ENCODE peak calls at places on chromosome 20, in eight cellular contexts. One of them, this sample, is unnamed.

GRCh38 chr20:21509597-21510331 is 4.1 kb downstream of the NKX2-2 start:
- DNase-seq in mesendoderm: peak
- DNase-seq in GM12865: no peak
- DNase-seq in Peyer's patch: no peak
- DNase-seq in mesenchymal stem cell: peak
- DNase-seq in heart right ventricle: no peak
- DNase-seq in tibial artery: no peak
- DNase-seq in adrenal gland: no peak
- DNase-seq in this sample: peak

GRCh38 chr20:3716195-3716834 is 3.9 kb upstream of the SIGLEC1 start:
- DNase-seq in Peyer's patch: no peak
- DNase-seq in mesendoderm: peak
- DNase-seq in adrenal gland: no peak
- DNase-seq in mesenchymal stem cell: peak
- DNase-seq in tibial artery: no peak
- DNase-seq in GM12865: peak
- DNase-seq in heart right ventricle: peak
- DNase-seq in this sample: peak

GRCh38 chr20:54086444-54087134 is 16.2 kb upstream of the BCAS1 start:
- DNase-seq in tibial artery: no peak
- DNase-seq in GM12865: no peak
- DNase-seq in mesenchymal stem cell: no peak
- DNase-seq in adrenal gland: no peak
- DNase-seq in heart right ventricle: no peak
- DNase-seq in mesendoderm: no peak
- DNase-seq in Peyer's patch: no peak
- DNase-seq in this sample: no peak

GRCh38 chr20:41135187-41135887 is 2.0 kb upstream of the PLCG1 start:
- DNase-seq in tibial artery: no peak
- DNase-seq in Peyer's patch: peak
- DNase-seq in adrenal gland: peak
- DNase-seq in mesenchymal stem cell: peak
- DNase-seq in mesendoderm: peak
- DNase-seq in heart right ventricle: no peak
- DNase-seq in GM12865: peak
- DNase-seq in this sample: no peak

GRCh38 chr20:51043811-51044210 is 20.9 kb upstream of the KCNG1 start:
- DNase-seq in heart right ventricle: no peak
- DNase-seq in adrenal gland: no peak
- DNase-seq in mesendoderm: no peak
- DNase-seq in mesenchymal stem cell: peak
- DNase-seq in tibial artery: no peak
- DNase-seq in Peyer's patch: no peak
- DNase-seq in GM12865: no peak
- DNase-seq in this sample: peak

GRCh38 chr20:2984956-2985661 is 58.3 kb upstream of the GNRH2 start:
- DNase-seq in mesendoderm: no peak
- DNase-seq in mesenchymal stem cell: peak
- DNase-seq in tibial artery: no peak
- DNase-seq in Peyer's patch: no peak
- DNase-seq in heart right ventricle: no peak
- DNase-seq in GM12865: no peak
- DNase-seq in adrenal gland: no peak
- DNase-seq in this sample: peak

GRCh38 chr20:12827796-12828406 is 180.9 kb upstream of the SPTLC3 start:
- DNase-seq in adrenal gland: no peak
- DNase-seq in tibial artery: no peak
- DNase-seq in heart right ventricle: no peak
- DNase-seq in Peyer's patch: no peak
- DNase-seq in GM12865: no peak
- DNase-seq in mesenchymal stem cell: peak
- DNase-seq in mesendoderm: peak
- DNase-seq in this sample: no peak

GRCh38 chr20:26209171-26209941 is 512.7 kb upstream of the ZNF337 start:
- DNase-seq in Peyer's patch: no peak
- DNase-seq in adrenal gland: no peak
- DNase-seq in mesendoderm: peak
- DNase-seq in GM12865: peak
- DNase-seq in mesenchymal stem cell: no peak
- DNase-seq in tibial artery: no peak
- DNase-seq in heart right ventricle: no peak
- DNase-seq in this sample: no peak

GRCh38 chr20:46207783-46208182 is 89.7 kb downstream of the CD40 start:
- DNase-seq in adrenal gland: no peak
- DNase-seq in GM12865: no peak
- DNase-seq in tibial artery: no peak
- DNase-seq in Peyer's patch: no peak
- DNase-seq in mesenchymal stem cell: no peak
- DNase-seq in heart right ventricle: no peak
- DNase-seq in mesendoderm: no peak
- DNase-seq in this sample: no peak

GRCh38 chr20:21643417-21643816 is 62.0 kb upstream of the PAX1 start:
- DNase-seq in adrenal gland: no peak
- DNase-seq in mesendoderm: peak
- DNase-seq in tibial artery: no peak
- DNase-seq in heart right ventricle: no peak
- DNase-seq in mesenchymal stem cell: no peak
- DNase-seq in Peyer's patch: no peak
- DNase-seq in GM12865: no peak
- DNase-seq in this sample: no peak

GRCh38 chr20:47317127-47317895 is 39.2 kb downstream of the ZMYND8 start:
- DNase-seq in heart right ventricle: peak
- DNase-seq in mesendoderm: peak
- DNase-seq in adrenal gland: peak
- DNase-seq in mesenchymal stem cell: peak
- DNase-seq in tibial artery: peak
- DNase-seq in Peyer's patch: peak
- DNase-seq in GM12865: peak
- DNase-seq in this sample: peak

GRCh38 chr20:19368351-19368750 is 155.9 kb downstream of the SLC24A3 start:
- DNase-seq in heart right ventricle: no peak
- DNase-seq in mesenchymal stem cell: no peak
- DNase-seq in mesendoderm: no peak
- DNase-seq in Peyer's patch: no peak
- DNase-seq in adrenal gland: no peak
- DNase-seq in GM12865: no peak
- DNase-seq in tibial artery: no peak
- DNase-seq in this sample: no peak

GRCh38 chr20:18717062-18717461 is 96.5 kb upstream of the SCP2D1 start:
- DNase-seq in Peyer's patch: no peak
- DNase-seq in mesenchymal stem cell: no peak
- DNase-seq in adrenal gland: no peak
- DNase-seq in tibial artery: no peak
- DNase-seq in mesendoderm: no peak
- DNase-seq in GM12865: no peak
- DNase-seq in heart right ventricle: no peak
- DNase-seq in this sample: no peak

GRCh38 chr20:50276119-50277063 is 85.8 kb downstream of the CEBPB start:
- DNase-seq in adrenal gland: peak
- DNase-seq in tibial artery: no peak
- DNase-seq in heart right ventricle: no peak
- DNase-seq in Peyer's patch: no peak
- DNase-seq in mesendoderm: no peak
- DNase-seq in GM12865: no peak
- DNase-seq in mesenchymal stem cell: no peak
- DNase-seq in this sample: no peak

GRCh38 chr20:16556299-16556698 is 16.9 kb downstream of the KIF16B start:
- DNase-seq in mesendoderm: no peak
- DNase-seq in adrenal gland: no peak
- DNase-seq in heart right ventricle: no peak
- DNase-seq in mesenchymal stem cell: peak
- DNase-seq in Peyer's patch: no peak
- DNase-seq in GM12865: no peak
- DNase-seq in tibial artery: no peak
- DNase-seq in this sample: no peak

GRCh38 chr20:1931830-1932229 is 36.6 kb downstream of the SIRPA start:
- DNase-seq in mesenchymal stem cell: no peak
- DNase-seq in Peyer's patch: no peak
- DNase-seq in mesendoderm: no peak
- DNase-seq in heart right ventricle: no peak
- DNase-seq in GM12865: no peak
- DNase-seq in adrenal gland: no peak
- DNase-seq in tibial artery: no peak
- DNase-seq in this sample: no peak

GRCh38 chr20:62707981-62708521 is 585 bp upstream of the NTSR1 start:
- DNase-seq in adrenal gland: no peak
- DNase-seq in Peyer's patch: no peak
- DNase-seq in mesenchymal stem cell: no peak
- DNase-seq in mesendoderm: peak
- DNase-seq in heart right ventricle: no peak
- DNase-seq in tibial artery: no peak
- DNase-seq in GM12865: peak
- DNase-seq in this sample: no peak

GRCh38 chr20:2292711-2293110 is 3.1 kb upstream of the TGM3 start:
- DNase-seq in tibial artery: no peak
- DNase-seq in mesendoderm: no peak
- DNase-seq in GM12865: no peak
- DNase-seq in adrenal gland: peak
- DNase-seq in Peyer's patch: peak
- DNase-seq in heart right ventricle: no peak
- DNase-seq in mesenchymal stem cell: no peak
- DNase-seq in this sample: no peak

GRCh38 chr20:53935353-53936084 is 134.9 kb downstream of the BCAS1 start:
- DNase-seq in GM12865: peak
- DNase-seq in adrenal gland: no peak
- DNase-seq in Peyer's patch: no peak
- DNase-seq in heart right ventricle: no peak
- DNase-seq in tibial artery: no peak
- DNase-seq in mesenchymal stem cell: peak
- DNase-seq in mesendoderm: peak
- DNase-seq in this sample: no peak

GRCh38 chr20:44051661-44052000 is 135.4 kb downstream of the JPH2 start:
- DNase-seq in heart right ventricle: no peak
- DNase-seq in mesendoderm: no peak
- DNase-seq in mesenchymal stem cell: no peak
- DNase-seq in Peyer's patch: no peak
- DNase-seq in GM12865: no peak
- DNase-seq in adrenal gland: peak
- DNase-seq in tibial artery: no peak
- DNase-seq in this sample: no peak

GRCh38 chr20:31674895-31675827 is 37.4 kb downstream of the COX4I2 start:
- DNase-seq in heart right ventricle: peak
- DNase-seq in adrenal gland: peak
- DNase-seq in GM12865: peak
- DNase-seq in Peyer's patch: peak
- DNase-seq in mesendoderm: peak
- DNase-seq in tibial artery: peak
- DNase-seq in mesenchymal stem cell: peak
- DNase-seq in this sample: peak
- H3K4me3 ChIP-seq in heart right ventricle: no peak
- H3K4me3 ChIP-seq in adrenal gland: no peak
- H3K4me3 ChIP-seq in GM12865: peak
- H3K4me3 ChIP-seq in Peyer's patch: peak
- H3K4me3 ChIP-seq in mesendoderm: no peak
- H3K4me3 ChIP-seq in tibial artery: peak
- H3K4me3 ChIP-seq in mesenchymal stem cell: peak
- H3K4me3 ChIP-seq in this sample: no peak

DNA sequence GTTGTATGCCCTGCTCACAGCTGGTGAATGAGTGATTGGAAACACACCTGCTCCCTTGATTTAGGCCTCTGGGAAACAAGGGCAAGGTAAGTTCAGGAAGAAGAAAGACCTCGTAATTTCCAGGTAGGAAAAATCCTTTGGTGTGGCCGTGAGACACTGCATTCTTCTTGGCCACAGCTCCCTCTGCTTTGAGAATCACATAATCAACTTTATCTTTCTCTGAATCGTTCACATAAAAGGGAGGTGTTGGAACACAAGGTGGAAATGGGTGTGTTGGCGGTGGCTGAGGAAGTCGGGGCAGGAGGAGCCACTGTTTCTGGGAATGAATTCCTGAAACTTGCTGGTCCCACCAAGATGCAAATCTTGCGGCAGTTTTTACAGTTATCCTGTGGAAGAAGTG is 25.9 kb downstream of the FAM209B start:
- DNase-seq in mesenchymal stem cell: no peak
- DNase-seq in tibial artery: no peak
- DNase-seq in heart right ventricle: peak
- DNase-seq in Peyer's patch: no peak
- DNase-seq in mesendoderm: no peak
- DNase-seq in adrenal gland: no peak
- DNase-seq in GM12865: no peak
- DNase-seq in this sample: no peak
- H3K4me3 ChIP-seq in mesenchymal stem cell: no peak
- H3K4me3 ChIP-seq in tibial artery: no peak
- H3K4me3 ChIP-seq in heart right ventricle: no peak
- H3K4me3 ChIP-seq in Peyer's patch: no peak
- H3K4me3 ChIP-seq in mesendoderm: no peak
- H3K4me3 ChIP-seq in adrenal gland: no peak
- H3K4me3 ChIP-seq in GM12865: no peak
- H3K4me3 ChIP-seq in this sample: no peak

DNA sequence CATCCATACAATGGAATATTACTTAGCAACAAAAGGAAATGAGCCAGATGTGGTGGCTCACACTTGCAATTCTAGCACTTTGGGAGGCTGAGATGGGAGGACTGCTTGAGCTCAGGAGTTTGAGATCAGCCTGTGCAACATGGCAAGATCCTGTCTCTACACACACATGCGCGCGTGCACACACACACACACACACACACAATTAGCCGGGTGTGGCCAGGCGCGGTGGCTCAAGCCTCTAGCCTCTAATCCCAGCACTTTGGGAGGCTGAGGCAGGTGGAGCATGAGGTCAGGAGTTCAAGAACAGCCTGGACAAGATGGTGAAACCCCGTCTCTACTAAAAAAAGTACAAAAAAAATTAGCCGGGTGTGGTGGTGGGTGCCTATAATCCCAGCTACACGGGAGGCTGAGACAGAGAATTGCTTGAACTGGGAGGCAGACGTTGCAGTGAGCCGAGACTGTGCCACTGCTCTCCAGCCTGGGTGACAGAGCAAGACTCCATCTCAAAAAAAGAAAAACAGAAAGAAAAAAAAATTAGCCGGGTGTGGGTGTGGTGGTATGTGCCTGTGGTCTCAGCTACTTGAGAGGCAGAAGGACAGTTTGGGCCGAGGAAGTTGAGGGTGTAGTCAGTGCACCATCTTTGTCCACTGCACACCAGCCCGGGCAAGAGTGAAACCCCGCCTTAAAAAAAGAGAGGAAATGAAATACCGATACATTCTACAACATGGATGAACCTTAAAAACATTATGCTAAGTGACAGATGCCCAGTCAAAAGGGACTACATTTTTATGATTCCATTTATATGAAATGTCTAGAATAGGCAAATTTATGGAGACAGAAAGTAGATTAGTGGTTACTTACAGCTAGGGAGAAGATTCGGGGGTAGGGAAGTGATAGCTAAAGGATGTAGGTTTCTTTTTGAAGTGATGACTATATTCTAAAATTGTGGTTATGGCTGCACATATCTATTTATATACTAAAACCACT is 52.5 kb downstream of the RBL1 start:
- DNase-seq in mesendoderm: no peak
- DNase-seq in GM12865: peak
- DNase-seq in mesenchymal stem cell: no peak
- DNase-seq in heart right ventricle: no peak
- DNase-seq in Peyer's patch: peak
- DNase-seq in tibial artery: no peak
- DNase-seq in adrenal gland: no peak
- DNase-seq in this sample: no peak
- H3K4me3 ChIP-seq in mesendoderm: no peak
- H3K4me3 ChIP-seq in GM12865: peak
- H3K4me3 ChIP-seq in mesenchymal stem cell: no peak
- H3K4me3 ChIP-seq in heart right ventricle: no peak
- H3K4me3 ChIP-seq in Peyer's patch: peak
- H3K4me3 ChIP-seq in tibial artery: no peak
- H3K4me3 ChIP-seq in adrenal gland: no peak
- H3K4me3 ChIP-seq in this sample: no peak

GRCh38 chr20:31967830-31968249 is at the start of gene XKR7:
- DNase-seq in adrenal gland: peak
- DNase-seq in heart right ventricle: no peak
- DNase-seq in mesenchymal stem cell: no peak
- DNase-seq in GM12865: no peak
- DNase-seq in mesendoderm: peak
- DNase-seq in Peyer's patch: no peak
- DNase-seq in tibial artery: no peak
- DNase-seq in this sample: no peak
- H3K4me3 ChIP-seq in adrenal gland: no peak
- H3K4me3 ChIP-seq in heart right ventricle: no peak
- H3K4me3 ChIP-seq in mesenchymal stem cell: no peak
- H3K4me3 ChIP-seq in GM12865: no peak
- H3K4me3 ChIP-seq in mesendoderm: peak
- H3K4me3 ChIP-seq in Peyer's patch: peak
- H3K4me3 ChIP-seq in tibial artery: no peak
- H3K4me3 ChIP-seq in this sample: no peak